ENCODE peak calls at places on chromosomes 12 and 14, in four cellular contexts. One of them, this sample, is unnamed.

GRCh38 chr12:120474092-120474960 is 4.8 kb upstream of the SRSF9 start:
- DNase-seq in right lobe of liver: no peak
- DNase-seq in left ventricle myocardium inferior: no peak
- DNase-seq in pancreas: no peak
- DNase-seq in this sample: no peak

GRCh38 chr12:30882706-30883105 is 43.8 kb upstream of the TSPAN11 start:
- DNase-seq in right lobe of liver: no peak
- DNase-seq in left ventricle myocardium inferior: no peak
- DNase-seq in pancreas: no peak
- DNase-seq in this sample: no peak

GRCh38 chr14:91255820-91256219 is 11.3 kb upstream of the GPR68 start:
- DNase-seq in right lobe of liver: no peak
- DNase-seq in left ventricle myocardium inferior: no peak
- DNase-seq in pancreas: no peak
- DNase-seq in this sample: no peak

GRCh38 chr14:54173782-54174181 is 217.2 kb upstream of the BMP4 start:
- DNase-seq in right lobe of liver: no peak
- DNase-seq in left ventricle myocardium inferior: no peak
- DNase-seq in pancreas: no peak
- DNase-seq in this sample: no peak

GRCh38 chr14:101731187-101732080 is 30.1 kb upstream of the PPP2R5C start:
- DNase-seq in right lobe of liver: no peak
- DNase-seq in left ventricle myocardium inferior: no peak
- DNase-seq in pancreas: peak
- DNase-seq in this sample: peak

GRCh38 chr12:64082866-64083268 is 139.2 kb downstream of the KICS2 start:
- DNase-seq in right lobe of liver: no peak
- DNase-seq in left ventricle myocardium inferior: no peak
- DNase-seq in pancreas: peak
- DNase-seq in this sample: no peak

GRCh38 chr14:28609228-28609828 is 157.3 kb upstream of the FOXG1 start:
- DNase-seq in right lobe of liver: no peak
- DNase-seq in left ventricle myocardium inferior: no peak
- DNase-seq in pancreas: peak
- DNase-seq in this sample: peak

GRCh38 chr12:16347391-16348298 is at the start of gene MGST1:
- DNase-seq in right lobe of liver: peak
- DNase-seq in left ventricle myocardium inferior: peak
- DNase-seq in pancreas: peak
- DNase-seq in this sample: peak

GRCh38 chr14:74860179-74860578 is 15.8 kb downstream of the PROX2 start:
- DNase-seq in right lobe of liver: no peak
- DNase-seq in left ventricle myocardium inferior: no peak
- DNase-seq in pancreas: no peak
- DNase-seq in this sample: no peak

GRCh38 chr12:39835517-39836489 is 216.2 kb upstream of the ABCD2 start:
- DNase-seq in right lobe of liver: no peak
- DNase-seq in left ventricle myocardium inferior: no peak
- DNase-seq in pancreas: no peak
- DNase-seq in this sample: no peak

GRCh38 chr12:113397497-113398197 is 6.0 kb downstream of the SDS start:
- DNase-seq in right lobe of liver: peak
- DNase-seq in left ventricle myocardium inferior: no peak
- DNase-seq in pancreas: no peak
- DNase-seq in this sample: no peak

GRCh38 chr12:27012982-27013255 is 1.3 kb downstream of the TM7SF3 start:
- DNase-seq in right lobe of liver: no peak
- DNase-seq in left ventricle myocardium inferior: no peak
- DNase-seq in pancreas: no peak
- DNase-seq in this sample: no peak

GRCh38 chr12:28023156-28023887 is 50.8 kb upstream of the PTHLH start:
- DNase-seq in right lobe of liver: no peak
- DNase-seq in left ventricle myocardium inferior: no peak
- DNase-seq in pancreas: no peak
- DNase-seq in this sample: no peak

GRCh38 chr12:124359671-124360581 is 65.0 kb downstream of the RFLNA start:
- DNase-seq in right lobe of liver: peak
- DNase-seq in left ventricle myocardium inferior: peak
- DNase-seq in pancreas: peak
- DNase-seq in this sample: peak

GRCh38 chr12:12070674-12071661 is at the start of gene BCL2L14:
- DNase-seq in right lobe of liver: no peak
- DNase-seq in left ventricle myocardium inferior: no peak
- DNase-seq in pancreas: no peak
- DNase-seq in this sample: no peak

GRCh38 chr12:12194206-12194605 is 72.6 kb downstream of the LRP6 start:
- DNase-seq in right lobe of liver: no peak
- DNase-seq in left ventricle myocardium inferior: no peak
- DNase-seq in pancreas: no peak
- DNase-seq in this sample: no peak

GRCh38 chr12:104354868-104355570 is 51.5 kb downstream of the EID3 start:
- DNase-seq in right lobe of liver: no peak
- DNase-seq in left ventricle myocardium inferior: no peak
- DNase-seq in pancreas: no peak
- DNase-seq in this sample: no peak

GRCh38 chr12:4031703-4032291 is 158.6 kb upstream of the PARP11 start:
- DNase-seq in right lobe of liver: peak
- DNase-seq in left ventricle myocardium inferior: peak
- DNase-seq in pancreas: no peak
- DNase-seq in this sample: peak

GRCh38 chr12:77133566-77133965 is 68.2 kb upstream of the E2F7 start:
- DNase-seq in right lobe of liver: no peak
- DNase-seq in left ventricle myocardium inferior: peak
- DNase-seq in pancreas: peak
- DNase-seq in this sample: no peak

GRCh38 chr12:119090865-119091264 is 87.9 kb upstream of the HSPB8 start:
- DNase-seq in right lobe of liver: no peak
- DNase-seq in left ventricle myocardium inferior: no peak
- DNase-seq in pancreas: no peak
- DNase-seq in this sample: no peak

GRCh38 chr12:111598637-111599458 is at the start of gene ATXN2:
- DNase-seq in right lobe of liver: peak
- DNase-seq in left ventricle myocardium inferior: peak
- DNase-seq in pancreas: peak
- DNase-seq in this sample: peak

GRCh38 chr14:76947838-76948184 is 80.7 kb downstream of the IRF2BPL start:
- DNase-seq in right lobe of liver: no peak
- DNase-seq in left ventricle myocardium inferior: no peak
- DNase-seq in pancreas: no peak
- DNase-seq in this sample: no peak
- H3K4me3 ChIP-seq in right lobe of liver: no peak
- H3K4me3 ChIP-seq in left ventricle myocardium inferior: peak
- H3K4me3 ChIP-seq in pancreas: no peak
- H3K4me3 ChIP-seq in this sample: no peak

DNA sequence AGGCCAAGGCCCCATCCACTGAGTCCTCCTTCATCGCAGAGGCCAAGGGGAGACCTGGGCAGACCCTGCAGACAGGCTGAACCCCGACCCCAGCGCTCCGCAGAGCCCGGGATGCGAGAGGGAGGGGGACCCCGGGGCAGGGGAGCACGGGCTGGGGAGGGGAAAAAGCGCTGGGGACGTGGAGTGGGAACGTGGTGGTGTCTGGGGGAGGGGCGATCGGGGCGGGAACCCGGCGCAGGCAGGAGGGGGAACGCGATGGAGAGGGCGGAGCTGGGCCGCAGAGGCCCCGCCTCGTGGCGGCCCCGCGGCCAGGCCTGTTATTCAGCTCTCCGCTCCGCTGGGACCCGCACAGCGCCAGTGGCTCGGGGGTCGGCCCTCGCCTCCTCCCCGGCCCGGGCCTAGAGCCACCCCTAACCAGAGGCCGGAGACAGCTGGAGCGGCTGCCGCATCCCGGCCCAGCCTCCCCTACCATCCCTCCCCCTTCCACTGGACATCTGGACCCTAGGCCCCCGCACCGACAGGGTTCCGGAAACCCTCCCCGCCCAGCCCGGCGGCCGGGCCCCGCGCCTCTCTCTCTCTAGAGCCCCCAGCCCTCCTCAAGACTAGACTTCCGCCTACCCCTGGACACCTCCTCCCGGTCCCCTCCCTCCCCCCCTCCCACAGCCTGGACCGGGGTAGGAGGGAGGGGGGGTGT is at the start of gene ARHGEF25:
- DNase-seq in right lobe of liver: no peak
- DNase-seq in left ventricle myocardium inferior: peak
- DNase-seq in pancreas: peak
- DNase-seq in this sample: peak
- H3K27ac ChIP-seq in right lobe of liver: peak
- H3K27ac ChIP-seq in left ventricle myocardium inferior: peak
- H3K27ac ChIP-seq in pancreas: no peak
- H3K27ac ChIP-seq in this sample: peak

GRCh38 chr14:93112891-93113677 is 2.6 kb downstream of the ITPK1 start:
- DNase-seq in right lobe of liver: peak
- DNase-seq in left ventricle myocardium inferior: peak
- DNase-seq in pancreas: peak
- DNase-seq in this sample: peak
- H3K4me3 ChIP-seq in right lobe of liver: peak
- H3K4me3 ChIP-seq in left ventricle myocardium inferior: peak
- H3K4me3 ChIP-seq in pancreas: peak
- H3K4me3 ChIP-seq in this sample: peak

GRCh38 chr14:88853129-88853528 is 28.7 kb downstream of the TTC8 start:
- DNase-seq in right lobe of liver: no peak
- DNase-seq in left ventricle myocardium inferior: no peak
- DNase-seq in pancreas: no peak
- DNase-seq in this sample: no peak
- H3K27ac ChIP-seq in right lobe of liver: no peak
- H3K27ac ChIP-seq in left ventricle myocardium inferior: no peak
- H3K27ac ChIP-seq in pancreas: no peak
- H3K27ac ChIP-seq in this sample: no peak

GRCh38 chr12:23063206-23063605 is 438.2 kb downstream of the ETNK1 start:
- DNase-seq in right lobe of liver: no peak
- DNase-seq in left ventricle myocardium inferior: no peak
- DNase-seq in pancreas: no peak
- DNase-seq in this sample: no peak

GRCh38 chr12:23066095-23066494 is 441.1 kb downstream of the ETNK1 start:
- DNase-seq in right lobe of liver: no peak
- DNase-seq in left ventricle myocardium inferior: no peak
- DNase-seq in pancreas: no peak
- DNase-seq in this sample: no peak

GRCh38 chr12:23057571-23057970 is 432.6 kb downstream of the ETNK1 start:
- DNase-seq in right lobe of liver: no peak
- DNase-seq in left ventricle myocardium inferior: no peak
- DNase-seq in pancreas: no peak
- DNase-seq in this sample: no peak

GRCh38 chr12:23055004-23055403 is 430.0 kb downstream of the ETNK1 start:
- DNase-seq in right lobe of liver: no peak
- DNase-seq in left ventricle myocardium inferior: no peak
- DNase-seq in pancreas: no peak
- DNase-seq in this sample: no peak

DNA sequence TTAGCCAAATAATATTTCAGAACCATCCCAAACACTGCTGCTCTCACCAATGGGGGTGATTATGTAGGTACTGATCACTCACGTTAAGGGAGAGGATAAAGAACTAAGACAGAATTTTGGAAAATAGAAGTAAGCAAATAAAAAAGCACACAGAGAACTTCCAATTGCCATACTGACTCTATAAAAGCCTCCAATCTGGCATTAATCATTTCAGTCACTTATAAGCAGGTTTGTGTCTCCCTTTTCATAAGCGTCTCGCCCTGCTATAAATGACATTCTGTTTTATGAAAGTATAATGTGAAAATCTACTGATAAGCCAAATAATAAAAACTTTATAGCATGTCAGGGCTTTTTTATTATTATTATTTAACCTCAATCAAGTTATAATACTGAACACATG is 435.2 kb downstream of the ETNK1 start:
- DNase-seq in right lobe of liver: no peak
- DNase-seq in left ventricle myocardium inferior: no peak
- DNase-seq in pancreas: no peak
- DNase-seq in this sample: no peak
- H3K4me3 ChIP-seq in right lobe of liver: no peak
- H3K4me3 ChIP-seq in left ventricle myocardium inferior: no peak
- H3K4me3 ChIP-seq in pancreas: no peak
- H3K4me3 ChIP-seq in this sample: no peak

DNA sequence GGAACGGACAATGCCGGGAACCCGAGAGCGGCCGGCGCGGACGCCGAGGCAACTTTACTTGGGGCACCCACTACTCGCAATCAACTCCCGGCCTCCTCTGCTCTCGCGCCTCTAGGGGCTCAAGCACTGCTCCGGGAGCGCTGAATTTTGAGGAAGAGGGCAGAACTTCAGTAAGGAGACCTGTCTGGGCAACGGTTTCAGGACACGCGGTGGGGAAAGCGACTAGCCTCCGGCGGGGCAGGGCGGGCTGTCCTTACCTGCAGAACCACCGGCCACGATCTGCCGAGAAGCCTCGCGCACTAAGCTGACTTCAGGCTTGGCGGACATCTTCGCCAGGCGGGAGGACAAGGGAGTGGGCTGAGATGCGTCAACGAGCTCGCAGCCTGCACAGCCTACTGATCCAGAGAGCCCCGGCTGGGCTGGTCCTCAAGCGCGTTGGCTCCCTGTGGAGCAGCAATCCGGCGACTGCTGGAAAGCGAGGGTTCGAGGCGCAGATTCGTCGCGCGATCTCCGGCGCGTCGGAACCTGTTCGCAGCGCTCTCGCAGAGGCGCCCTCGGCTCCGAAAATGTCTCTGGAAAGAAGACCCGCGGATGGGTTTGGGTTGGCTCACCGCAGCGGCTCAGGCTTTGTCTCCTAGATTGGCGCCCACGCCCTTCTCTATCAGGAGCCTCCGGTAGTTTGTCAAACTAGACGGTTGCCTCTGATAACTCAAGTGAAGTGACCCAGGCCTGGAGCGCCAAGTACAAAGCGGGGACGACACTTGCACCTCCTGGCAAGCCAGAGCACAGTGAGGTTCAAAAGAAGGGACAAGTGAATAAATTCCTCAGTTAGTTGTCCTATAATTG is at the start of gene SLC25A21:
- DNase-seq in right lobe of liver: peak
- DNase-seq in left ventricle myocardium inferior: peak
- DNase-seq in pancreas: peak
- DNase-seq in this sample: peak
- H3K27ac ChIP-seq in right lobe of liver: peak
- H3K27ac ChIP-seq in left ventricle myocardium inferior: peak
- H3K27ac ChIP-seq in pancreas: peak
- H3K27ac ChIP-seq in this sample: peak

DNA sequence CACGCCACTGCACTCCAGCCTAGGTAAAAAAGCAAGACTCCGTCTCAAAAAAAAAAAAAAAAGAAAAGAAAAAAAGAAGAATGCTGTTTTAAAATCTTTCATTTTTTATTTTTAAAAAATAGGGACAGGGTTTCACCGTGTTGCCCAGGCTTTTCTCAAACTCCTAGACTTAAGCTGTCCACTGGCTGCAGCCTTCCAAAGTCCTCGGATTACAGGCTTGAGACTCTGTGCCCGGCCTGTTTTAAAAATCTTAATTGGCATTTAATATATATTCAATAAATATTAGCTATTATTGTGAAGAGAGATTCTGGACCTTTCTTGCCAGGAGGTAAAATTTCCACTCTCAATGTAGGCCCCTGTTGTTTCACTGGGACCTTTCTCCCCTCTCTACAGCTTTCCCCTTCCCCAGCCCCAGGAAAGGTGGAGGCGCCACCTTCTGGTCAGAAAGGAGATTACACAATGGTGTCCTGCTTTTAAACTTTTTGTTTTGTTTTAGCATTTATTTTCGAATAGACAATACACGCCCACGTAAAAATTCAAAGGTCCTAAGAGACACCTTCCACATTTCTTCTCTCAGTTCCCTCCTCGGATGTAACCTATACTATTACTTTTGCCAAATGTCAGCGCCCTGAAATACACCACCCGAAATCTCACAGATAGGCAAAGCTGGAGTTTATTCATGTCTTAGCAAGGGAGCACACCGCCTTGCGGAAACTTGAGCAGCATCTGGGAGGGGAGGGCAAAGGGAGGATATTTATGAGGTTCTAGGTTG is 23.8 kb upstream of the PHC1 start:
- DNase-seq in right lobe of liver: no peak
- DNase-seq in left ventricle myocardium inferior: no peak
- DNase-seq in pancreas: peak
- DNase-seq in this sample: peak
- H3K4me3 ChIP-seq in right lobe of liver: peak
- H3K4me3 ChIP-seq in left ventricle myocardium inferior: peak
- H3K4me3 ChIP-seq in pancreas: peak
- H3K4me3 ChIP-seq in this sample: peak